ENCODE peak calls at places on chromosomes 2 and 18, in ten cellular contexts. G, W, L, J, M, N, U, R, K and T are unnamed samples.

GRCh38 chr2:109124982-109125594 is 3.9 kb upstream of the SH3RF3 start:
- DNase-seq in G (no peak), W (no peak), L (no peak), J (no peak), M (peak; percentile 67), N (peak; percentile 48), U (no peak), R (peak; percentile 41), K (no peak), T (no peak)

GRCh38 chr18:45201489-45201888 is 413.8 kb upstream of the SLC14A2 start:
- DNase-seq in G (no peak), W (no peak), L (no peak), J (peak; percentile 81), M (no peak), N (no peak), U (no peak), R (no peak), K (no peak), T (no peak)

GRCh38 chr2:149472413-149472812 is 115.2 kb downstream of the MMADHC start:
- DNase-seq in G (no peak), W (no peak), L (no peak), J (no peak), M (no peak), N (no peak), U (no peak), R (no peak), K (no peak), T (no peak)

GRCh38 chr2:84970956-84971798 is at the start of gene KCMF1:
- DNase-seq in G (peak; percentile 38), W (no peak), L (no peak), J (peak; percentile 48), M (peak; percentile 42), N (peak; percentile 84), U (peak; percentile 87), R (peak; percentile 87), K (peak; percentile 78), T (peak; percentile 69)

GRCh38 chr2:131400849-131401248 is 36.9 kb upstream of the RAB6D start:
- DNase-seq in G (no peak), W (no peak), L (no peak), J (no peak), M (no peak), N (no peak), U (no peak), R (no peak), K (no peak), T (no peak)

GRCh38 chr18:46622451-46622850 is 34.6 kb downstream of the LOXHD1 start:
- DNase-seq in G (no peak), W (no peak), L (no peak), J (no peak), M (no peak), N (no peak), U (no peak), R (no peak), K (no peak), T (no peak)

GRCh38 chr2:177239934-177240600 is 24.5 kb downstream of the NFE2L2 start:
- DNase-seq in G (no peak), W (no peak), L (no peak), J (no peak), M (peak; percentile 85), N (peak; percentile 53), U (no peak), R (no peak), K (peak; percentile 41), T (peak; percentile 87)

GRCh38 chr2:178513876-178514275 is 33.6 kb downstream of the PLEKHA3 start:
- DNase-seq in G (no peak), W (no peak), L (no peak), J (no peak), M (peak; percentile 74), N (no peak), U (no peak), R (no peak), K (no peak), T (no peak)

GRCh38 chr18:70075906-70076305 is 128.2 kb upstream of the CD226 start:
- DNase-seq in G (no peak), W (no peak), L (no peak), J (no peak), M (no peak), N (no peak), U (no peak), R (no peak), K (no peak), T (no peak)

GRCh38 chr18:32629292-32629691 is 143.5 kb downstream of the KLHL14 start:
- DNase-seq in G (no peak), W (no peak), L (no peak), J (peak; percentile 2), M (no peak), N (no peak), U (no peak), R (no peak), K (no peak), T (no peak)

GRCh38 chr2:44668336-44668735 is 273.2 kb upstream of the SIX3 start:
- DNase-seq in G (no peak), W (no peak), L (no peak), J (peak; percentile 8), M (peak; percentile 13), N (no peak), U (no peak), R (no peak), K (peak; percentile 7), T (peak; percentile 10)

GRCh38 chr2:151757861-151758260 is 23.6 kb upstream of the NEB start:
- DNase-seq in G (no peak), W (no peak), L (no peak), J (no peak), M (no peak), N (no peak), U (no peak), R (no peak), K (no peak), T (no peak)

GRCh38 chr2:172996387-172996961 is 79.2 kb upstream of the MAP3K20 start:
- DNase-seq in G (no peak), W (no peak), L (no peak), J (peak; percentile 88), M (peak; percentile 45), N (no peak), U (no peak), R (no peak), K (no peak), T (no peak)

GRCh38 chr2:37585982-37586621 is 85.3 kb downstream of the CDC42EP3 start:
- DNase-seq in G (no peak), W (peak; percentile 62), L (peak; percentile 77), J (peak; percentile 95), M (peak; percentile 97), N (no peak), U (peak; percentile 37), R (peak; percentile 34), K (no peak), T (peak; percentile 30)

GRCh38 chr2:47257837-47258436 is 102.8 kb upstream of the STPG4 start:
- DNase-seq in G (no peak), W (no peak), L (no peak), J (no peak), M (no peak), N (no peak), U (no peak), R (no peak), K (no peak), T (no peak)